ENCODE peak calls at places on chromosomes 6 and 20, in seven cellular contexts. One of them, this sample, is unnamed.

GRCh38 chr6:83221886-83222479 is 28.8 kb downstream of the RWDD2A start:
- DNase-seq in progenitor cell of endocrine pancreas: no peak
- DNase-seq in AG04450: no peak
- DNase-seq in kidney tubule cell: peak; percentile 44
- DNase-seq in activated CD4-positive, alpha-beta T cell treated with anti-CD3 and anti-CD28 coated beads, Interleukin-2, amount 50 U/mL, for 48 hours: no peak
- DNase-seq in WTC11: no peak
- DNase-seq in IMR-90: peak; percentile 54
- DNase-seq in this sample: no peak

GRCh38 chr6:45148711-45149341 is 179.3 kb upstream of the RUNX2 start:
- DNase-seq in IMR-90: peak; percentile 55
- DNase-seq in AG04450: peak; percentile 1
- DNase-seq in activated CD4-positive, alpha-beta T cell treated with anti-CD3 and anti-CD28 coated beads, Interleukin-2, amount 50 U/mL, for 48 hours: no peak
- DNase-seq in progenitor cell of endocrine pancreas: no peak
- DNase-seq in WTC11: no peak
- DNase-seq in kidney tubule cell: no peak
- DNase-seq in this sample: no peak

GRCh38 chr6:138690975-138691594 is 82.5 kb upstream of the CCDC28A start:
- DNase-seq in IMR-90: peak; percentile 6
- DNase-seq in AG04450: no peak
- DNase-seq in progenitor cell of endocrine pancreas: no peak
- DNase-seq in activated CD4-positive, alpha-beta T cell treated with anti-CD3 and anti-CD28 coated beads, Interleukin-2, amount 50 U/mL, for 48 hours: no peak
- DNase-seq in WTC11: no peak
- DNase-seq in kidney tubule cell: no peak
- DNase-seq in this sample: no peak

GRCh38 chr6:41125282-41125681 is 28.9 kb downstream of the TREML1 start:
- DNase-seq in IMR-90: no peak
- DNase-seq in WTC11: no peak
- DNase-seq in progenitor cell of endocrine pancreas: no peak
- DNase-seq in kidney tubule cell: no peak
- DNase-seq in AG04450: no peak
- DNase-seq in activated CD4-positive, alpha-beta T cell treated with anti-CD3 and anti-CD28 coated beads, Interleukin-2, amount 50 U/mL, for 48 hours: no peak
- DNase-seq in this sample: no peak

GRCh38 chr20:2245637-2246036 is 50.2 kb upstream of the TGM3 start:
- DNase-seq in WTC11: no peak
- DNase-seq in kidney tubule cell: no peak
- DNase-seq in AG04450: no peak
- DNase-seq in IMR-90: no peak
- DNase-seq in progenitor cell of endocrine pancreas: no peak
- DNase-seq in activated CD4-positive, alpha-beta T cell treated with anti-CD3 and anti-CD28 coated beads, Interleukin-2, amount 50 U/mL, for 48 hours: no peak
- DNase-seq in this sample: no peak

GRCh38 chr6:1986454-1987243 is 258.8 kb downstream of the GMDS start:
- DNase-seq in kidney tubule cell: no peak
- DNase-seq in activated CD4-positive, alpha-beta T cell treated with anti-CD3 and anti-CD28 coated beads, Interleukin-2, amount 50 U/mL, for 48 hours: no peak
- DNase-seq in IMR-90: peak; percentile 43
- DNase-seq in AG04450: no peak
- DNase-seq in progenitor cell of endocrine pancreas: no peak
- DNase-seq in WTC11: no peak
- DNase-seq in this sample: no peak

GRCh38 chr20:24535956-24536730 is 66.7 kb downstream of the SYNDIG1 start:
- DNase-seq in progenitor cell of endocrine pancreas: no peak
- DNase-seq in activated CD4-positive, alpha-beta T cell treated with anti-CD3 and anti-CD28 coated beads, Interleukin-2, amount 50 U/mL, for 48 hours: no peak
- DNase-seq in IMR-90: no peak
- DNase-seq in WTC11: no peak
- DNase-seq in kidney tubule cell: no peak
- DNase-seq in AG04450: no peak
- DNase-seq in this sample: no peak

GRCh38 chr20:4728121-4728520 is 6.4 kb downstream of the PRND start:
- DNase-seq in progenitor cell of endocrine pancreas: no peak
- DNase-seq in IMR-90: peak; percentile 32
- DNase-seq in activated CD4-positive, alpha-beta T cell treated with anti-CD3 and anti-CD28 coated beads, Interleukin-2, amount 50 U/mL, for 48 hours: no peak
- DNase-seq in AG04450: no peak
- DNase-seq in kidney tubule cell: no peak
- DNase-seq in WTC11: no peak
- DNase-seq in this sample: no peak

GRCh38 chr6:157531169-157531985 is 150.4 kb downstream of the ZDHHC14 start:
- DNase-seq in kidney tubule cell: peak; percentile 80
- DNase-seq in WTC11: peak; percentile 55
- DNase-seq in IMR-90: no peak
- DNase-seq in AG04450: no peak
- DNase-seq in activated CD4-positive, alpha-beta T cell treated with anti-CD3 and anti-CD28 coated beads, Interleukin-2, amount 50 U/mL, for 48 hours: no peak
- DNase-seq in progenitor cell of endocrine pancreas: peak; percentile 18
- DNase-seq in this sample: no peak

GRCh38 chr20:49278817-49279676 is 1.2 kb upstream of the ZNFX1 start:
- DNase-seq in AG04450: no peak
- DNase-seq in activated CD4-positive, alpha-beta T cell treated with anti-CD3 and anti-CD28 coated beads, Interleukin-2, amount 50 U/mL, for 48 hours: peak; percentile 59
- DNase-seq in WTC11: no peak
- DNase-seq in kidney tubule cell: peak; percentile 49
- DNase-seq in IMR-90: no peak
- DNase-seq in progenitor cell of endocrine pancreas: no peak
- DNase-seq in this sample: peak; percentile 67

GRCh38 chr6:32933661-32934085 is 7.2 kb downstream of the HLA-DMB start:
- DNase-seq in IMR-90: peak; percentile 73
- DNase-seq in WTC11: peak; percentile 82
- DNase-seq in progenitor cell of endocrine pancreas: peak; percentile 45
- DNase-seq in AG04450: peak; percentile 56
- DNase-seq in kidney tubule cell: peak; percentile 57
- DNase-seq in activated CD4-positive, alpha-beta T cell treated with anti-CD3 and anti-CD28 coated beads, Interleukin-2, amount 50 U/mL, for 48 hours: peak; percentile 88
- DNase-seq in this sample: peak; percentile 87

GRCh38 chr6:20180935-20181334 is 31.3 kb downstream of the MBOAT1 start:
- DNase-seq in IMR-90: no peak
- DNase-seq in WTC11: no peak
- DNase-seq in progenitor cell of endocrine pancreas: no peak
- DNase-seq in kidney tubule cell: peak; percentile 51
- DNase-seq in activated CD4-positive, alpha-beta T cell treated with anti-CD3 and anti-CD28 coated beads, Interleukin-2, amount 50 U/mL, for 48 hours: no peak
- DNase-seq in AG04450: no peak
- DNase-seq in this sample: no peak

GRCh38 chr6:130624046-130624445 is 203.2 kb upstream of the SMLR1 start:
- DNase-seq in AG04450: no peak
- DNase-seq in progenitor cell of endocrine pancreas: no peak
- DNase-seq in WTC11: no peak
- DNase-seq in IMR-90: peak; percentile 66
- DNase-seq in activated CD4-positive, alpha-beta T cell treated with anti-CD3 and anti-CD28 coated beads, Interleukin-2, amount 50 U/mL, for 48 hours: no peak
- DNase-seq in kidney tubule cell: no peak
- DNase-seq in this sample: no peak

GRCh38 chr20:60073086-60073485 is 114.9 kb downstream of the CDH26 start:
- DNase-seq in AG04450: no peak
- DNase-seq in WTC11: no peak
- DNase-seq in progenitor cell of endocrine pancreas: no peak
- DNase-seq in IMR-90: no peak
- DNase-seq in kidney tubule cell: no peak
- DNase-seq in activated CD4-positive, alpha-beta T cell treated with anti-CD3 and anti-CD28 coated beads, Interleukin-2, amount 50 U/mL, for 48 hours: no peak
- DNase-seq in this sample: no peak

GRCh38 chr6:168315626-168316025 is 4.0 kb downstream of the DACT2 start:
- DNase-seq in activated CD4-positive, alpha-beta T cell treated with anti-CD3 and anti-CD28 coated beads, Interleukin-2, amount 50 U/mL, for 48 hours: no peak
- DNase-seq in progenitor cell of endocrine pancreas: no peak
- DNase-seq in WTC11: no peak
- DNase-seq in IMR-90: no peak
- DNase-seq in AG04450: no peak
- DNase-seq in kidney tubule cell: peak; percentile 35
- DNase-seq in this sample: no peak

GRCh38 chr6:75331134-75331533 is 46.5 kb upstream of the TMEM30A start:
- DNase-seq in progenitor cell of endocrine pancreas: no peak
- DNase-seq in WTC11: no peak
- DNase-seq in kidney tubule cell: peak; percentile 66
- DNase-seq in activated CD4-positive, alpha-beta T cell treated with anti-CD3 and anti-CD28 coated beads, Interleukin-2, amount 50 U/mL, for 48 hours: no peak
- DNase-seq in IMR-90: peak; percentile 62
- DNase-seq in AG04450: no peak
- DNase-seq in this sample: no peak

GRCh38 chr20:5061209-5061608 is 58.5 kb downstream of the PCNA start:
- DNase-seq in AG04450: no peak
- DNase-seq in progenitor cell of endocrine pancreas: no peak
- DNase-seq in kidney tubule cell: peak; percentile 91
- DNase-seq in WTC11: no peak
- DNase-seq in activated CD4-positive, alpha-beta T cell treated with anti-CD3 and anti-CD28 coated beads, Interleukin-2, amount 50 U/mL, for 48 hours: no peak
- DNase-seq in IMR-90: peak; percentile 48
- DNase-seq in this sample: no peak

GRCh38 chr20:46512943-46513844 is at the start of gene ZNF334:
- DNase-seq in IMR-90: peak; percentile 8
- DNase-seq in WTC11: peak; percentile 88
- DNase-seq in kidney tubule cell: peak; percentile 67
- DNase-seq in AG04450: no peak
- DNase-seq in activated CD4-positive, alpha-beta T cell treated with anti-CD3 and anti-CD28 coated beads, Interleukin-2, amount 50 U/mL, for 48 hours: peak; percentile 73
- DNase-seq in progenitor cell of endocrine pancreas: peak; percentile 56
- DNase-seq in this sample: peak; percentile 70

This sample was measured in tibial artery.